ENCODE peak calls at places on chromosome 17, in nine cellular contexts. W is colonic mucosa; C is activated gamma-delta T cell treated with Interleukin-2 at 50 U/mL for 16 hours; K is M059J; V is nucleus accumbens; Z is stimulated activated CD8-positive, alpha-beta memory T cell treated with anti-CD3 and anti-CD28 coated beads, Interleukin-4, amount 100 ng/mL, for 48 hours; M is T-helper 9 cell; Y is iPS-NIHi11; H is T-helper 2 cell. J is an unnamed sample.

GRCh38 chr17:1367351-1367745 is 32.7 kb downstream of the YWHAE start:
- DNase-seq in M (no peak), W (no peak), V (no peak), Y (no peak), C (no peak), Z (no peak), H (no peak), K (peak; percentile 81), J (no peak)

GRCh38 chr17:82386881-82387498 is 15.4 kb downstream of the UTS2R start:
- DNase-seq in K (no peak), W (no peak), Z (no peak), Y (no peak), V (no peak), H (no peak), M (no peak), C (no peak), J (no peak)

GRCh38 chr17:22512997-22513538 is 820.7 kb downstream of the KCNJ18 start:
- DNase-seq in V (no peak), Y (no peak), Z (peak; percentile 29), H (no peak), C (no peak), M (no peak), W (no peak), K (no peak), J (no peak)

GRCh38 chr17:2796164-2797140 is at the start of gene RAP1GAP2:
- DNase-seq in Z (peak; percentile 67), C (peak; percentile 73), K (no peak), Y (no peak), W (peak; percentile 84), H (peak; percentile 89), M (peak; percentile 64), V (no peak), J (no peak)

GRCh38 chr17:21318439-21318838 is 33.9 kb downstream of the MAP2K3 start:
- DNase-seq in Z (no peak), W (no peak), C (no peak), V (no peak), K (no peak), M (no peak), Y (peak; percentile 15), H (no peak), J (no peak)

GRCh38 chr17:62876063-62876462 is 67.9 kb upstream of the MARCHF10 start:
- DNase-seq in W (no peak), Y (no peak), Z (no peak), M (no peak), H (no peak), V (no peak), K (no peak), C (no peak), J (no peak)

GRCh38 chr17:17385502-17385901 is 82.3 kb downstream of the NT5M start:
- DNase-seq in W (no peak), C (no peak), K (no peak), H (no peak), Z (no peak), M (no peak), V (no peak), Y (no peak), J (no peak)

GRCh38 chr17:77446959-77447634 is 306.3 kb downstream of the SEC14L1 start:
- DNase-seq in K (no peak), V (no peak), Y (no peak), W (no peak), M (no peak), Z (no peak), H (no peak), C (no peak), J (no peak)

GRCh38 chr17:12953126-12953525 is 64.7 kb downstream of the ELAC2 start:
- DNase-seq in W (no peak), H (no peak), M (no peak), Y (no peak), V (no peak), Z (no peak), K (no peak), C (no peak), J (no peak)

GRCh38 chr17:65121368-65121767 is 15.8 kb upstream of the RGS9 start:
- DNase-seq in Y (no peak), H (no peak), Z (no peak), M (no peak), W (no peak), C (no peak), K (peak; percentile 26), V (no peak), J (no peak)

GRCh38 chr17:34756670-34757021 is 177.3 kb downstream of the TMEM132E start:
- DNase-seq in Z (no peak), Y (no peak), M (no peak), H (no peak), V (no peak), C (no peak), W (no peak), K (peak; percentile 83), J (no peak)

GRCh38 chr17:40284085-40284713 is 3.5 kb upstream of the CDC6 start:
- DNase-seq in C (no peak), W (peak; percentile 69), M (no peak), V (no peak), Y (peak; percentile 17), H (no peak), K (peak; percentile 73), Z (no peak), J (no peak)

GRCh38 chr17:57915980-57916757 is 39.0 kb downstream of the CUEDC1 start:
- DNase-seq in H (no peak), M (no peak), Z (no peak), W (no peak), C (no peak), Y (peak; percentile 68), V (no peak), K (no peak), J (no peak)

GRCh38 chr17:39082482-39082881 is 69.0 kb downstream of the PLXDC1 start:
- DNase-seq in W (no peak), C (no peak), V (no peak), K (no peak), M (no peak), Z (no peak), H (no peak), Y (no peak), J (no peak)

GRCh38 chr17:53765609-53766008 is 57.1 kb upstream of the KIF2B start:
- DNase-seq in H (no peak), M (no peak), Y (no peak), C (no peak), W (no peak), Z (no peak), V (no peak), K (no peak), J (no peak)

GRCh38 chr17:67194134-67194533 is 50.9 kb downstream of the HELZ start:
- DNase-seq in C (no peak), M (no peak), W (no peak), V (no peak), Y (no peak), H (no peak), Z (no peak), K (peak; percentile 34), J (no peak)

GRCh38 chr17:64773386-64773835 is 111.3 kb upstream of the SMURF2 start:
- DNase-seq in Y (no peak), M (no peak), C (no peak), W (no peak), V (no peak), H (no peak), Z (no peak), K (no peak), J (no peak)

GRCh38 chr17:81536299-81537290 is 8.4 kb downstream of the FSCN2 start:
- DNase-seq in M (no peak), Y (peak; percentile 72), V (no peak), W (no peak), Z (no peak), H (no peak), K (no peak), C (no peak), J (no peak)

GRCh38 chr17:59221159-59221847 is 992 bp downstream of the GDPD1 start:
- DNase-seq in K (peak; percentile 7), C (no peak), Z (no peak), Y (no peak), H (no peak), W (no peak), M (no peak), V (no peak), J (no peak)

GRCh38 chr17:78392295-78392694 is 13.8 kb downstream of the PGS1 start:
- DNase-seq in W (no peak), K (no peak), Y (no peak), V (no peak), M (no peak), H (no peak), C (no peak), Z (no peak), J (no peak)

GRCh38 chr17:2241823-2242222 is 61.8 kb downstream of the SMG6 start:
- DNase-seq in C (no peak), H (no peak), Z (no peak), K (no peak), M (no peak), W (no peak), V (no peak), Y (no peak), J (no peak)

GRCh38 chr17:17681744-17682292 is 560 bp downstream of the RAI1 start:
- DNase-seq in W (peak; percentile 55), C (peak; percentile 14), H (peak; percentile 33), V (no peak), M (peak; percentile 34), K (peak; percentile 28), Y (no peak), Z (peak; percentile 63), J (no peak)

GRCh38 chr17:79473836-79474204 is 137.0 kb downstream of the RBFOX3 start:
- DNase-seq in M (no peak), V (no peak), Y (no peak), Z (no peak), H (no peak), W (no peak), C (no peak), K (no peak), J (no peak)

GRCh38 chr17:32152130-32152529 is 9.8 kb downstream of the RHOT1 start:
- DNase-seq in K (no peak), H (no peak), M (no peak), C (no peak), W (no peak), V (no peak), Z (no peak), Y (no peak), J (no peak)

GRCh38 chr17:16908282-16908681 is 63.6 kb downstream of the TNFRSF13B start:
- DNase-seq in H (no peak), M (no peak), Y (no peak), V (no peak), C (no peak), Z (no peak), W (no peak), K (no peak), J (no peak)

GRCh38 chr17:71202449-71202848 is 918.4 kb upstream of the SOX9 start:
- DNase-seq in V (no peak), Z (no peak), H (no peak), M (no peak), C (no peak), W (no peak), K (no peak), Y (no peak), J (no peak)

GRCh38 chr17:5237541-5238016 is 2.9 kb upstream of the SCIMP start:
- DNase-seq in H (peak; percentile 25), Z (peak; percentile 78), V (no peak), C (peak; percentile 47), Y (peak; percentile 86), W (peak; percentile 74), M (no peak), K (peak; percentile 61), J (peak; percentile 65)

GRCh38 chr17:29590979-29591736 is 1.7 kb upstream of the GIT1 start:
- DNase-seq in M (no peak), V (no peak), C (no peak), Y (peak; percentile 60), H (no peak), Z (peak; percentile 70), K (peak; percentile 79), W (no peak), J (peak; percentile 50)

GRCh38 chr17:82242977-82243647 is 14.3 kb downstream of the SLC16A3 start:
- DNase-seq in C (no peak), M (no peak), Z (no peak), V (peak; percentile 43), Y (no peak), K (peak; percentile 76), W (peak; percentile 67), H (no peak), J (no peak)

GRCh38 chr17:7888184-7888920 is at the start of gene CHD3:
- DNase-seq in V (no peak), Z (peak; percentile 77), H (peak; percentile 39), C (peak; percentile 17), M (peak; percentile 13), Y (no peak), K (no peak), W (peak; percentile 65), J (no peak)

GRCh38 chr17:19345486-19346350 is 16.8 kb downstream of the B9D1 start:
- DNase-seq in M (no peak), W (no peak), Z (no peak), V (no peak), Y (no peak), H (no peak), K (no peak), C (no peak), J (no peak)

J was measured in GM10248.